ENCODE peak calls at places on chromosomes 7 and 10, in nine cellular contexts. Y is activated T-cell treated with anti-CD3 and anti-CD28 coated beads for 1 hour; T is adipocyte; Z is NB4; F is T-helper 1 cell; K is HT-29; E is naive thymus-derived CD8-positive, alpha-beta T cell; N is stimulated activated CD8-positive, alpha-beta memory T cell treated with anti-CD3 and anti-CD28 coated beads, Interleukin-12 subunit alpha, Interleukin-12 subunit beta, amount 100 ng/mL, for 1 hour; O is HTR-8/SVneo. X is an unnamed sample.

GRCh38 chr10:73828166-73828565 is 16.8 kb upstream of the NDST2 start:
- DNase-seq in F (no peak), E (no peak), Z (no peak), T (no peak), K (no peak), O (no peak), N (no peak), Y (no peak), X (no peak)

GRCh38 chr10:109899578-109900355 is 23.5 kb downstream of the XPNPEP1 start:
- DNase-seq in Z (no peak), E (no peak), N (no peak), Y (no peak), O (no peak), T (peak; percentile 56), F (no peak), K (no peak), X (no peak)

GRCh38 chr10:42939685-42940366 is 137.0 kb upstream of the RET start:
- DNase-seq in T (no peak), N (no peak), Z (no peak), F (no peak), Y (no peak), O (no peak), E (no peak), K (no peak), X (no peak)

GRCh38 chr7:157949711-157950110 is 612.9 kb downstream of the DNAJB6 start:
- DNase-seq in O (no peak), K (no peak), Z (no peak), E (no peak), N (no peak), T (no peak), F (no peak), Y (no peak), X (no peak)

GRCh38 chr10:44804661-44805060 is 106.5 kb upstream of the TMEM72 start:
- DNase-seq in Y (no peak), N (no peak), Z (no peak), O (no peak), F (no peak), K (no peak), E (no peak), T (no peak), X (no peak)

GRCh38 chr7:38574121-38574520 is 57.1 kb downstream of the AMPH start:
- DNase-seq in E (no peak), F (no peak), Y (no peak), N (no peak), T (peak; percentile 21), Z (no peak), K (no peak), O (no peak), X (no peak)

GRCh38 chr10:73589538-73590126 is 1.5 kb downstream of the USP54 start:
- DNase-seq in T (no peak), K (peak; percentile 61), E (no peak), Z (no peak), N (no peak), F (no peak), Y (no peak), O (no peak), X (peak; percentile 59)

GRCh38 chr10:8726087-8726486 is 671.6 kb downstream of the GATA3 start:
- DNase-seq in O (peak; percentile 22), Z (no peak), Y (no peak), T (no peak), F (no peak), N (no peak), K (no peak), E (no peak), X (no peak)

GRCh38 chr7:27611043-27611442 is 51.6 kb downstream of the HIBADH start:
- DNase-seq in Y (no peak), F (no peak), N (no peak), E (no peak), Z (no peak), K (no peak), O (no peak), T (peak; percentile 72), X (no peak)

GRCh38 chr10:113854757-113855626 is 531 bp downstream of the NHLRC2 start:
- DNase-seq in F (no peak), Y (peak; percentile 19), O (peak; percentile 32), E (peak; percentile 24), K (peak; percentile 75), N (peak; percentile 17), Z (peak; percentile 85), T (peak; percentile 78), X (peak; percentile 78)

GRCh38 chr7:13920053-13920697 is 69.3 kb downstream of the ETV1 start:
- DNase-seq in K (peak; percentile 94), Z (no peak), E (no peak), N (no peak), F (no peak), Y (no peak), T (peak; percentile 96), O (peak; percentile 82), X (peak; percentile 36)

GRCh38 chr10:93718937-93719725 is 16.7 kb upstream of the FRA10AC1 start:
- DNase-seq in K (no peak), F (no peak), Y (no peak), Z (peak; percentile 80), T (no peak), O (no peak), E (no peak), N (no peak), X (peak; percentile 68)

GRCh38 chr7:28455486-28455885 is 43.2 kb downstream of the CREB5 start:
- DNase-seq in N (no peak), Z (no peak), E (no peak), O (no peak), Y (no peak), K (no peak), F (no peak), T (no peak), X (no peak)

GRCh38 chr10:125812128-125812527 is 10.9 kb downstream of the UROS start:
- DNase-seq in Z (no peak), Y (no peak), F (no peak), T (peak; percentile 73), N (no peak), O (no peak), E (no peak), K (no peak), X (no peak)

GRCh38 chr7:20033621-20034200 is 183.5 kb downstream of the MACC1 start:
- DNase-seq in E (no peak), T (peak; percentile 42), K (no peak), N (no peak), F (no peak), O (no peak), Z (no peak), Y (no peak), X (no peak)

GRCh38 chr7:22728416-22729029 is 1.5 kb downstream of the IL6 start:
- DNase-seq in O (no peak), E (no peak), Z (peak; percentile 59), N (no peak), F (peak; percentile 32), K (peak; percentile 64), T (peak; percentile 85), Y (no peak), X (peak; percentile 73)

GRCh38 chr7:39459606-39460090 is 106.6 kb upstream of the YAE1 start:
- DNase-seq in Y (no peak), Z (no peak), F (no peak), T (no peak), O (no peak), N (no peak), E (no peak), K (no peak), X (peak; percentile 43)